ENCODE peak calls at places on chromosomes 3 and 15, in seven cellular contexts. W is bronchial epithelial cell; R is GM13977; C is CD14-positive monocyte; Y is T-helper 2 cell; B is putamen; D is stimulated activated CD4-positive, alpha-beta T cell treated with anti-CD3 and anti-CD28 coated beads, Interleukin-12 subunit alpha, Interleukin-12 subunit beta, amount 100 ng/mL, for 24 hours. K is an unnamed sample.
A peak's percentile ranks its signal among the peaks of the same experiment; 100 is the strongest.

GRCh38 chr15:80923668-80924067 is 66.0 kb downstream of the MESD start:
- DNase-seq in W (peak; percentile 56), R (no peak), C (no peak), Y (no peak), B (no peak), D (no peak), K (no peak)

GRCh38 chr3:31092748-31093607 is 198.5 kb upstream of the GADL1 start:
- DNase-seq in W (no peak), R (no peak), C (no peak), Y (no peak), B (no peak), D (no peak), K (no peak)

GRCh38 chr3:141538568-141538967 is 51.7 kb downstream of the RASA2 start:
- DNase-seq in W (peak; percentile 61), R (no peak), C (no peak), Y (no peak), B (no peak), D (no peak), K (no peak)

GRCh38 chr3:104066658-104067057 is 1300.1 kb upstream of the ALCAM start:
- DNase-seq in W (peak; percentile 67), R (no peak), C (no peak), Y (no peak), B (no peak), D (no peak), K (no peak)

GRCh38 chr3:173089283-173089682 is 51.8 kb downstream of the SPATA16 start:
- DNase-seq in W (no peak), R (no peak), C (no peak), Y (no peak), B (no peak), D (no peak), K (no peak)

GRCh38 chr3:55402886-55403605 is 84.1 kb downstream of the WNT5A start:
- DNase-seq in W (peak; percentile 53), R (no peak), C (no peak), Y (no peak), B (no peak), D (no peak), K (no peak)

GRCh38 chr3:120172070-120172469 is 77.8 kb upstream of the GSK3B start:
- DNase-seq in W (peak; percentile 56), R (no peak), C (no peak), Y (no peak), B (no peak), D (no peak), K (no peak)

GRCh38 chr3:13111874-13112520 is 38.8 kb upstream of the IQSEC1 start:
- DNase-seq in W (no peak), R (no peak), C (no peak), Y (no peak), B (no peak), D (no peak), K (no peak)

GRCh38 chr15:60760646-60761504 is 281.9 kb upstream of the ICE2 start:
- DNase-seq in W (peak; percentile 85), R (no peak), C (no peak), Y (peak; percentile 3), B (no peak), D (no peak), K (no peak)

GRCh38 chr3:197253243-197253947 is 45.0 kb downstream of the DLG1 start:
- DNase-seq in W (no peak), R (no peak), C (no peak), Y (peak; percentile 51), B (no peak), D (no peak), K (no peak)

GRCh38 chr3:178350763-178351162 is 185.5 kb upstream of the KCNMB2 start:
- DNase-seq in W (no peak), R (no peak), C (no peak), Y (no peak), B (no peak), D (no peak), K (no peak)

GRCh38 chr15:76012021-76012551 is at the start of gene NRG4:
- DNase-seq in W (peak; percentile 25), R (peak; percentile 5), C (no peak), Y (no peak), B (no peak), D (no peak), K (no peak)

GRCh38 chr3:131110087-131110486 is 83.4 kb downstream of the NEK11 start:
- DNase-seq in W (peak; percentile 65), R (no peak), C (no peak), Y (no peak), B (no peak), D (no peak), K (no peak)

GRCh38 chr3:119762876-119763275 is 19.0 kb upstream of the NR1I2 start:
- DNase-seq in W (no peak), R (no peak), C (no peak), Y (no peak), B (no peak), D (no peak), K (no peak)

GRCh38 chr3:123586131-123586530 is 1.3 kb upstream of the HACD2 start:
- DNase-seq in W (peak; percentile 69), R (no peak), C (no peak), Y (peak; percentile 63), B (peak; percentile 70), D (peak; percentile 29), K (peak; percentile 58)

GRCh38 chr3:4776980-4777581 is 202.2 kb upstream of the BHLHE40 start:
- DNase-seq in W (peak; percentile 78), R (peak; percentile 79), C (no peak), Y (peak; percentile 93), B (no peak), D (peak; percentile 6), K (no peak)

GRCh38 chr15:68431037-68431791 is 749 bp downstream of the ITGA11 start:
- DNase-seq in W (no peak), R (peak; percentile 46), C (peak; percentile 29), Y (no peak), B (no peak), D (no peak), K (no peak)

GRCh38 chr3:126392246-126392645 is 2.5 kb upstream of the CFAP100 start:
- DNase-seq in W (no peak), R (no peak), C (no peak), Y (no peak), B (no peak), D (no peak), K (no peak)

GRCh38 chr15:88900309-88900981 is 5.1 kb upstream of the HAPLN3 start:
- DNase-seq in W (peak; percentile 59), R (no peak), C (no peak), Y (no peak), B (no peak), D (no peak), K (no peak)

GRCh38 chr15:64224508-64224907 is 61.7 kb upstream of the PPIB start:
- DNase-seq in W (no peak), R (no peak), C (no peak), Y (no peak), B (no peak), D (no peak), K (peak; percentile 60)

GRCh38 chr3:44845528-44846520 is 15.9 kb upstream of the TMEM42 start:
- DNase-seq in W (peak; percentile 80), R (no peak), C (no peak), Y (no peak), B (no peak), D (no peak), K (peak; percentile 50)

GRCh38 chr3:106640353-106640752 is 736.9 kb upstream of the CCDC54 start:
- DNase-seq in W (no peak), R (no peak), C (no peak), Y (no peak), B (no peak), D (no peak), K (no peak)

GRCh38 chr15:69554321-69554961 is 101.8 kb downstream of the RPLP1 start:
- DNase-seq in W (no peak), R (no peak), C (no peak), Y (no peak), B (no peak), D (no peak), K (no peak)